ENCODE peak calls at places on chromosomes 3 and 15, in five cellular contexts. T, Y, E, P and V are unnamed samples. For H3K4me1, H3K9me3 and H3K27me3, the result is how much of the 10 kb centered on the place peaks cover.

GRCh38 chr15:29140475-29141172 is 129.0 kb downstream of the NSMCE3 start:
- DNase-seq in T (no peak), Y (no peak), E (no peak), P (no peak), V (no peak)

GRCh38 chr3:146404451-146404850 is 64.9 kb downstream of the PLSCR2 start:
- DNase-seq in T (no peak), Y (no peak), E (no peak), P (no peak), V (no peak)

GRCh38 chr3:151404316-151404715 is 19.8 kb upstream of the P2RY12 start:
- DNase-seq in T (no peak), Y (no peak), E (no peak), P (no peak), V (peak)

GRCh38 chr3:52446631-52447511 is 2.0 kb upstream of the SEMA3G start:
- DNase-seq in T (peak), Y (peak), E (peak), P (peak), V (peak)

GRCh38 chr3:194277547-194278091 is 73.5 kb downstream of the CPN2 start:
- DNase-seq in T (no peak), Y (peak), E (no peak), P (peak), V (no peak)

GRCh38 chr3:72816843-72817485 is 31.3 kb downstream of the SHQ1 start:
- DNase-seq in T (no peak), Y (no peak), E (no peak), P (no peak), V (no peak)

GRCh38 chr3:39383913-39384664 is 919 bp downstream of the SLC25A38 start:
- DNase-seq in T (peak), Y (peak), E (peak), P (peak), V (peak)

GRCh38 chr3:99927651-99928390 is 110.2 kb downstream of the CMSS1 start:
- DNase-seq in T (no peak), Y (no peak), E (no peak), P (no peak), V (no peak)

GRCh38 chr3:78718707-78719106 is 1049.1 kb downstream of the ROBO1 start:
- DNase-seq in T (no peak), Y (no peak), E (no peak), P (no peak), V (no peak)

GRCh38 chr3:31567036-31567435 is 34.3 kb downstream of the STT3B start:
- DNase-seq in T (no peak), Y (peak), E (peak), P (no peak), V (no peak)

GRCh38 chr3:50436063-50436674 is 67.3 kb downstream of the CACNA2D2 start:
- DNase-seq in T (peak), Y (peak), E (peak), P (peak), V (no peak)

GRCh38 chr3:110738531-110738930 is 333.1 kb upstream of the NECTIN3 start:
- DNase-seq in T (no peak), Y (no peak), E (no peak), P (no peak), V (no peak)

GRCh38 chr3:52085883-52086282 is 29.5 kb upstream of the DUSP7 start:
- DNase-seq in T (no peak), Y (no peak), E (no peak), P (no peak), V (no peak)

GRCh38 chr3:60774617-60775016 is 476.6 kb downstream of the FHIT start:
- DNase-seq in T (no peak), Y (no peak), E (no peak), P (no peak), V (no peak)

GRCh38 chr15:40769310-40770146 is at the start of gene C15orf62:
- DNase-seq in T (peak), Y (peak), E (no peak), P (no peak), V (no peak)
- H3K4me1 ChIP-seq in T (under half), Y (under half), E (half or more), P (under half), V (half or more)

GRCh38 chr15:25052191-25052999 is 97.6 kb downstream of the SNRPN start:
- DNase-seq in T (no peak), Y (no peak), E (peak), P (no peak), V (no peak)

GRCh38 chr15:25053000-25053815 is 98.4 kb downstream of the SNRPN start:
- DNase-seq in T (no peak), Y (no peak), E (no peak), P (no peak), V (no peak)

GRCh38 chr15:25054943-25055342 is 100.2 kb downstream of the SNRPN start:
- DNase-seq in T (no peak), Y (no peak), E (no peak), P (no peak), V (no peak)

GRCh38 chr15:25055356-25056068 is 100.7 kb downstream of the SNRPN start:
- DNase-seq in T (no peak), Y (no peak), E (no peak), P (no peak), V (no peak)

DNA sequence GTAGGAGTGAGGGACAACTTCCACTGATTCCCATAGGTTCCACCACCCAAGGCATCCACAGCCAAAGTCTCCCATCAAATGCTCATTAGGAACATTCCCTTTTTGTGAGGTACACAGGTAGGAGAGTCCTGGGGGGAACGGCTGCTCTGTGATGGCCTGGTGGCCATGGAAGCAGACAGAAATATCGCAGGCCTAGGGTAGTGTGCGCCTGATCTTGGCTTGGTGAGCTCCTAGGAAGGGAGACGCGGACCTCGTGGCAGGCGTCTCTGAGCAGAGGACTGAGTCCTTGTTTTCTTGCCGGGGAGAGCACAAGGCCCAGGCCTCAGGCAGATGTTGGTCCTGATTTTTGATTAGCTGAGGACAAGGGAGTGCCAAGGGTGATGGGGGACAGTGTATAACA is 99.5 kb downstream of the SNRPN start:
- DNase-seq in T (no peak), Y (no peak), E (no peak), P (no peak), V (no peak)
- H3K9me3 ChIP-seq in T (half or more), Y (half or more), E (under half), P (half or more), V (half or more)

DNA sequence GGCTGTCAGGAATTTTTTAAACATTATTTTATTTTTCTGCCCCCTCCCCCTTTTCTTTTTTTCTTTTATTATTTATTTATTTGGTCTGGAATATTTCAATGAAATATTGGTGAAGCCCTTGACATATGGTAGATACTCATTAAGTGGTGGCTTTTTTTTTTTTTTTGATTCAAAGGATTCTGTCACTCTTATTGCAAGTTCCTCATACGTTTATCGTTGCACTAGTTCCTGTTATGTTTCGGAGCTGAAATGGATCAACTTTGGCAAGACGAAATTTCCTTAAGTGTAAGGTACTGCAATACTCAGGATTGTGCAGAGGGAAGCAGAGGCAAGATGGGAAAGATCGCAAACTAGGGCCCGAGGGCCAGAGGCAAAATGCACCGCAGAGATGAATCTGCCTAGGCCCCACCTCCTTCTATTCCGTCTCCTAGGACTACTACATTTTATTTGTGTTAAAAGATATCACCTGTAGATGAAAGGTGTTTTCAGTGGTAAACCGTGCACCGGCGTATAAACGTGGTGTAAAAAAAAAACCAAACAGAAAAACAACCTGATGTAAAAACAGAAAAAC is 402 bp downstream of the RNU6-1 start:
- DNase-seq in T (no peak), Y (no peak), E (peak), P (no peak), V (no peak)
- H3K27me3 ChIP-seq in T (under half), Y (under half), E (under half), P (under half), V (under half)

DNA sequence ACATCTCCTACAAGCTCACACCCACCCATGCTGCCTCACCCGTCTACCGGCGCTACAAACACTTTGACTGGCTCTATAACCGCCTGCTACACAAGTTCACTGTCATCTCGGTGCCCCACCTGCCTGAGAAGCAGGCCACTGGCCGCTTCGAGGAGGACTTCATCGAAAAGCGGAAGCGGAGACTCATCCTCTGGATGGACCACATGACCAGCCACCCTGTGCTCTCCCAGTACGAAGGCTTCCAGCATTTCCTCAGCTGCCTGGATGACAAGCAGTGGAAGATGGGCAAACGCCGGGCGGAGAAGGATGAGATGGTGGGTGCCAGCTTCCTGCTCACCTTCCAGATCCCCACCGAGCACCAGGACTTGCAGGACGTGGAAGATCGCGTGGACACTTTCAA is 2.1 kb downstream of the SNX33 start:
- DNase-seq in T (no peak), Y (no peak), E (no peak), P (no peak), V (no peak)
- H3K4me1 ChIP-seq in T (under half), Y (half or more), E (half or more), P (half or more), V (under half)